ENCODE peak calls at places on chromosomes 11 and 22, in six cellular contexts. N is fibroblast of lung; J is CD8-positive, alpha-beta memory T cell; X is WERI-Rb-1; Q is neuronal stem cell; T is ovary. U is an unnamed sample.

GRCh38 chr22:45997077-45997774 is 20.3 kb upstream of the WNT7B start:
- DNase-seq in Q (no peak), X (peak; percentile 52), T (peak; percentile 96), N (peak; percentile 97), J (no peak), U (no peak)

GRCh38 chr11:27688076-27688475 is 12.2 kb downstream of the BDNF start:
- DNase-seq in T (no peak), X (peak; percentile 24), Q (no peak), N (no peak), J (no peak), U (no peak)

GRCh38 chr11:74182635-74183034 is 11.5 kb downstream of the PPME1 start:
- DNase-seq in J (no peak), N (peak; percentile 54), Q (no peak), X (no peak), T (no peak), U (no peak)

GRCh38 chr11:13462311-13462927 is 603 bp downstream of the BTBD10 start:
- DNase-seq in X (peak; percentile 71), Q (peak; percentile 51), N (peak; percentile 61), J (peak; percentile 46), T (no peak), U (peak; percentile 36)

GRCh38 chr22:17962168-17962567 is 62.2 kb downstream of the MICAL3 start:
- DNase-seq in Q (no peak), T (no peak), J (no peak), N (no peak), X (no peak), U (no peak)

GRCh38 chr11:35529971-35530495 is 4.6 kb upstream of the PAMR1 start:
- DNase-seq in J (no peak), Q (no peak), X (no peak), N (peak; percentile 99), T (no peak), U (no peak)

GRCh38 chr22:47382164-47382890 is 619.9 kb downstream of the TBC1D22A start:
- DNase-seq in Q (no peak), T (peak; percentile 14), X (no peak), N (no peak), J (no peak), U (no peak)

GRCh38 chr11:118908931-118909618 is 16.7 kb downstream of the BCL9L start:
- DNase-seq in Q (no peak), J (no peak), T (peak; percentile 92), X (peak; percentile 99), N (peak; percentile 93), U (no peak)

GRCh38 chr11:76257040-76257730 is 50.9 kb upstream of the WNT11 start:
- DNase-seq in T (no peak), J (no peak), X (no peak), N (no peak), Q (no peak), U (no peak)

GRCh38 chr11:71184421-71185210 is 67.8 kb downstream of the SHANK2 start:
- DNase-seq in Q (no peak), T (no peak), X (no peak), N (no peak), J (no peak), U (no peak)

GRCh38 chr11:70503878-70504240 is 105.5 kb downstream of the CTTN start:
- DNase-seq in T (no peak), X (peak; percentile 71), J (no peak), N (no peak), Q (no peak), U (no peak)

GRCh38 chr11:2671748-2672147 is 28.0 kb downstream of the KCNQ1OT1 start:
- DNase-seq in T (no peak), Q (no peak), J (no peak), N (no peak), X (peak; percentile 1), U (no peak)

GRCh38 chr11:61712301-61712700 is 32.1 kb downstream of the DAGLA start:
- DNase-seq in X (no peak), T (no peak), N (no peak), Q (no peak), J (no peak), U (no peak)

GRCh38 chr11:117819096-117820040 is 5.2 kb downstream of the FXYD2 start:
- DNase-seq in J (no peak), T (peak; percentile 80), X (peak; percentile 88), Q (peak; percentile 64), N (peak; percentile 54), U (no peak)

GRCh38 chr22:35620624-35621245 is 3.6 kb upstream of the MB start:
- DNase-seq in T (no peak), X (no peak), N (peak; percentile 21), J (no peak), Q (no peak), U (no peak)

GRCh38 chr11:44999068-44999467 is 48.4 kb upstream of the TP53I11 start:
- DNase-seq in X (no peak), N (no peak), T (no peak), Q (no peak), J (no peak), U (no peak)

GRCh38 chr11:7632211-7632610 is 41.1 kb downstream of the CYB5R2 start:
- DNase-seq in T (no peak), N (no peak), Q (no peak), J (no peak), X (no peak), U (no peak)

GRCh38 chr22:46230262-46230901 is 19.7 kb downstream of the CDPF1 start:
- DNase-seq in J (no peak), Q (no peak), N (no peak), X (no peak), T (no peak), U (no peak)

GRCh38 chr11:24060125-24060524 is 436.7 kb upstream of the LUZP2 start:
- DNase-seq in J (no peak), Q (no peak), X (no peak), T (no peak), N (no peak), U (no peak)

GRCh38 chr11:122045181-122045586 is 70.8 kb downstream of the BLID start:
- DNase-seq in N (peak; percentile 94), J (no peak), Q (no peak), X (no peak), T (no peak), U (no peak)

GRCh38 chr11:67275606-67276409 is 9.5 kb downstream of the GRK2 start:
- DNase-seq in N (no peak), T (peak; percentile 40), Q (no peak), J (no peak), X (no peak), U (no peak)

GRCh38 chr11:112759418-112759817 is 201.8 kb upstream of the NCAM1 start:
- DNase-seq in J (no peak), X (no peak), N (no peak), Q (no peak), T (no peak), U (no peak)

GRCh38 chr11:116772443-116773202 is at the start of gene BUD13:
- DNase-seq in Q (peak; percentile 86), X (peak; percentile 94), T (peak; percentile 94), J (peak; percentile 94), N (peak; percentile 80), U (peak; percentile 90)

GRCh38 chr11:120376547-120377182 is 40.5 kb downstream of the ARHGEF12 start:
- DNase-seq in N (no peak), T (no peak), X (no peak), J (no peak), Q (no peak), U (no peak)

GRCh38 chr11:96001037-96001436 is 77.1 kb upstream of the MTMR2 start:
- DNase-seq in N (peak; percentile 64), Q (no peak), J (no peak), T (peak; percentile 86), X (no peak), U (no peak)

GRCh38 chr11:118152020-118152551 is 537 bp downstream of the SCN4B start:
- DNase-seq in Q (no peak), N (no peak), X (no peak), J (no peak), T (no peak), U (no peak)

GRCh38 chr11:116773203-116774112 is 671 bp upstream of the BUD13 start:
- DNase-seq in X (no peak), T (no peak), J (no peak), N (peak; percentile 17), Q (no peak), U (no peak)

GRCh38 chr11:46659908-46660307 is 40.5 kb downstream of the ARHGAP1 start:
- DNase-seq in X (no peak), N (peak; percentile 83), Q (no peak), J (no peak), T (no peak), U (no peak)

GRCh38 chr11:114812698-114813097 is 134.4 kb downstream of the NXPE2 start:
- DNase-seq in X (peak; percentile 21), N (no peak), T (no peak), Q (no peak), J (no peak), U (no peak)

GRCh38 chr11:72759468-72759867 is 7.3 kb upstream of the ARAP1 start:
- DNase-seq in N (peak; percentile 24), X (no peak), T (no peak), J (no peak), Q (no peak), U (no peak)
- H3K27ac ChIP-seq in N (no peak overlapping the region), X (no peak overlapping the region), T (no peak overlapping the region), J (no peak overlapping the region), Q (no peak overlapping the region), U (no peak overlapping the region)

GRCh38 chr22:42369250-42370041 is 62.8 kb downstream of the NFAM1 start:
- DNase-seq in J (peak; percentile 71), T (peak; percentile 89), X (peak; percentile 96), Q (peak; percentile 90), N (peak; percentile 88), U (peak; percentile 72)
- H3K4me3 ChIP-seq in J (peak overlapping the region; percentile 97), T (peak overlapping the region; percentile 42), X (peak overlapping the region; percentile 86), Q (peak overlapping the region; percentile 83), N (peak overlapping the region; percentile 55), U (peak overlapping the region; percentile 59)

GRCh38 chr11:4541071-4541470 is 3.9 kb upstream of the OR52M1 start:
- DNase-seq in X (no peak), N (no peak), T (no peak), Q (no peak), J (no peak), U (no peak)

GRCh38 chr11:4546876-4547275 is 1.9 kb downstream of the OR52M1 start:
- DNase-seq in Q (no peak), T (no peak), J (no peak), N (no peak), X (no peak), U (no peak)

GRCh38 chr11:4539603-4540219 is 5.3 kb upstream of the OR52M1 start:
- DNase-seq in X (peak; percentile 27), T (peak; percentile 77), J (peak; percentile 19), N (peak; percentile 8), Q (peak; percentile 53), U (peak; percentile 9)

GRCh38 chr11:4544891-4545290 is at the start of gene OR52M1:
- DNase-seq in J (no peak), X (no peak), N (no peak), T (no peak), Q (no peak), U (no peak)

GRCh38 chr11:4543561-4543960 is 1.4 kb upstream of the OR52M1 start:
- DNase-seq in T (no peak), X (no peak), N (no peak), Q (no peak), J (no peak), U (no peak)
- H3K9me3 ChIP-seq in T (no peaks in the 10 kb centered on the region), X (no peaks in the 10 kb centered on the region), N (no peaks in the 10 kb centered on the region), Q (no peaks in the 10 kb centered on the region), J (no peaks in the 10 kb centered on the region), U (no peaks in the 10 kb centered on the region)

DNA sequence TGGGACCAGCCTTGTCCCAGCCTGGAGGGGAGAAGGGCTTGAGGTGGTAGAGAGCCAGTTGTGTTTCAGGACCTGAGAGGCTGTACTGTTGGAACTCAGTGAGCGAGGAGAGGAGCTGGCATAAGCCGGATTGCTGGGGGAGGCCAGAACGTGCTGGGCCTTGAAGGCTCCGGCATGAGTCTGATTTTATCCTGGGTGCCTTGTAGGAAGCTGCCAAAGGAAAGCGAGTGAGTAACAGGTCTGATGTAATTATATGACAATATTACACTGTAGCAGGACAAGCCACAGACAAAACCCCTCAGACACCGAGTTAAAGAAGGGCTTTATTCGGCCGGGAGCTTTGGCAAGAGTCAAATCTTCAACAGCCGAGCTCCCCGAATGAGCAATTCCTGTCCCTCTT is 17.2 kb downstream of the AP2A2 start:
- DNase-seq in X (no peak), N (peak; percentile 84), T (no peak), Q (no peak), J (no peak), U (no peak)
- H3K27ac ChIP-seq in X (no peak overlapping the region), N (peak overlapping the region; percentile 14), T (no peak overlapping the region), Q (peak overlapping the region; percentile 20), J (no peak overlapping the region), U (no peak overlapping the region)

U was measured in effector memory CD4-positive, alpha-beta T cell.